ENCODE peak calls at places on chromosomes 13 and 19, in five cellular contexts. M is IMR-90, B is trophoblast cell, D is H9, R is H1. H is an unnamed sample.
A peak's percentile ranks its signal among the peaks of the same experiment; 100 is the strongest.

GRCh38 chr13:91032104-91032503 is 315.4 kb upstream of the MIR17HG start:
- DNase-seq in M (no peak), B (no peak), D (no peak), R (no peak), H (no peak)

GRCh38 chr19:3672575-3672948 is 27.7 kb downstream of the PIP5K1C start:
- DNase-seq in M (no peak), B (no peak), D (no peak), R (no peak), H (no peak)

GRCh38 chr19:543912-544608 is at the start of gene GZMM:
- DNase-seq in M (no peak), B (no peak), D (peak; percentile 23), R (no peak), H (no peak)

GRCh38 chr19:776549-776948 is 20.7 kb upstream of the PTBP1 start:
- DNase-seq in M (no peak), B (no peak), D (no peak), R (no peak), H (no peak)

GRCh38 chr13:113746671-113747070 is 12.4 kb upstream of the TMEM255B start:
- DNase-seq in M (no peak), B (no peak), D (no peak), R (no peak), H (no peak)

GRCh38 chr19:16877581-16877980 is 11.2 kb upstream of the F2RL3 start:
- DNase-seq in M (no peak), B (no peak), D (no peak), R (no peak), H (no peak)

GRCh38 chr19:17394891-17395415 is 957 bp upstream of the CCDC194 start:
- DNase-seq in M (peak; percentile 53), B (peak; percentile 51), D (peak; percentile 86), R (peak; percentile 89), H (no peak)

GRCh38 chr19:45863335-45863839 is 440 bp upstream of the SYMPK start:
- DNase-seq in M (no peak), B (no peak), D (no peak), R (no peak), H (no peak)

GRCh38 chr19:30175987-30176386 is 196.2 kb upstream of the ZNF536 start:
- DNase-seq in M (no peak), B (no peak), D (peak; percentile 9), R (no peak), H (no peak)
- H3K4me2 ChIP-seq in M (no peak overlapping the region), B (no peak overlapping the region), D (no peak overlapping the region), R (no peak overlapping the region), H (no peak overlapping the region)

DNA sequence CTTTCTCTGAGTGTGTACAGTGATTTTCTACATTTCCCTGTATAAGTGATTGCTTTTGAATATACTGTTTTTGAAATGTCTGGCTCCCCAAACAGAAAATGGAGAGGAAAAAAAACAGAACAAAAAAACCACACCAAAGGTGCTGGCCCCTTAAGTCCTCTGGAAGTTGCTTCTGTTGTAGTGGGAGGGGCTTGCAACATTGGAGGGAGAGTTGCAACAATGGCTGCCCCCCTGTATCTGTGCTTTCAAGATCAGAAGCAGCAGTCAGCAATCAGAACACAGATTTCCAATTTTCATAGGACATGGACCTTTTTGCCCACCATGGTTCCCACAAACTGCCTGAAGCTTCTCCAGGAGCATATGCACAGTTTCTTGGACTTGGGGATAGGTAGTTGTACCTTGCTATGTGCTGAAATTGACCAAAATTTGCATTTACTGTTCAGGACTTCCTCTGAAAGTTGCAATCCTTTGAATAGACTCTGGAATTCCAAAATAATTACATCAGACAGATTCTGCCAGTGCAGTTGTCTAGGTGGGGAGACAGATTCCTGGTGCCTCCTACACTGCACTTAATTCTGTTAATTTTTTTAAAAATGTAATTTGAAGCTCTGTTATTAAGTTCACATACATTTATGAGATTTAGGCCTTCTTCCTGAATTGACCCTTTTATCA is 13.8 kb downstream of the BIVM start:
- DNase-seq in M (peak; percentile 15), B (no peak), D (no peak), R (no peak), H (no peak)
- H2BK5ac ChIP-seq in M (no peak overlapping the region), B (peak overlapping the region; percentile 71), D (no peak overlapping the region), R (no peak overlapping the region), H (no peak overlapping the region)

DNA sequence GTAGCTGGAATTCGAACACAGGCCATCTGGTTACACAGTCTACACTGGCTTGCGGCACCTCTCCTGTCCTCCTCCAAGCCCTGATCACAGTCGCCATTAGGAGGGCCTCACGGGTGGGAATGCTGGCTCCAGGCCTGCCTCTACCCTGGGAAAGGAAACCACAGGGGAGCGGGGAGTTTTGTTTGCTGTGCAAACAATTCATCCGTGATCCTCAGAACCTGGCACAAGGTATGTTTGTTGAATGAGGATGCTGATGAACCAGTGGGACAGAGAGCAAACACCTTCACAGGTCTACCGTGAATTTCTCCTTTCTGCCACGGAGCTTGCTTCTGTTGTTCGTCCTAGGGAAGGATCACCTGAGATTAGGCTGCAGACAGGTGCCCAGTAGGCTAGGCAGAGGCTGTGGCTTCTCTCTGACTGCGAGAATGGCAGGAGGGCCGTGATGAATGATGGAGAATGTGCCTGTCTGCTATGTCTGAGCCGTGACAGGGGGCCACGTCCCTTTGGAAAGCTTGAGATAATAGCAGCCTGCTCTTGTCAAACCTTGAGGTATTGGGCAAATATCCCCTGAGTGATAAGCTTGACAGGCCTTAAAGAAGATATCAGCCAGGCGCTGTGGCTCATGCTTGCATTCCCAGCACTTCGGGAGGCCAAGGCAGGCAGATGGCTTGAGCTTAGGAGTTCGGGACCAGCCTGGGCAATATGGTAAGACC is 36.7 kb downstream of the PIN1 start:
- DNase-seq in M (no peak), B (no peak), D (no peak), R (no peak), H (no peak)
- H3K27ac ChIP-seq in M (no peak overlapping the region), B (no peak overlapping the region), D (no peak overlapping the region), R (no peak overlapping the region), H (no peak overlapping the region)

GRCh38 chr19:48501446-48501960 is 10.1 kb downstream of the LMTK3 start:
- DNase-seq in M (no peak), B (peak; percentile 92), D (peak; percentile 99), R (peak; percentile 90), H (no peak)
- H3K4me2 ChIP-seq in M (no peak overlapping the region), B (peak overlapping the region; percentile 61), D (peak overlapping the region; percentile 41), R (peak overlapping the region; percentile 89), H (peak overlapping the region; percentile 79)

DNA sequence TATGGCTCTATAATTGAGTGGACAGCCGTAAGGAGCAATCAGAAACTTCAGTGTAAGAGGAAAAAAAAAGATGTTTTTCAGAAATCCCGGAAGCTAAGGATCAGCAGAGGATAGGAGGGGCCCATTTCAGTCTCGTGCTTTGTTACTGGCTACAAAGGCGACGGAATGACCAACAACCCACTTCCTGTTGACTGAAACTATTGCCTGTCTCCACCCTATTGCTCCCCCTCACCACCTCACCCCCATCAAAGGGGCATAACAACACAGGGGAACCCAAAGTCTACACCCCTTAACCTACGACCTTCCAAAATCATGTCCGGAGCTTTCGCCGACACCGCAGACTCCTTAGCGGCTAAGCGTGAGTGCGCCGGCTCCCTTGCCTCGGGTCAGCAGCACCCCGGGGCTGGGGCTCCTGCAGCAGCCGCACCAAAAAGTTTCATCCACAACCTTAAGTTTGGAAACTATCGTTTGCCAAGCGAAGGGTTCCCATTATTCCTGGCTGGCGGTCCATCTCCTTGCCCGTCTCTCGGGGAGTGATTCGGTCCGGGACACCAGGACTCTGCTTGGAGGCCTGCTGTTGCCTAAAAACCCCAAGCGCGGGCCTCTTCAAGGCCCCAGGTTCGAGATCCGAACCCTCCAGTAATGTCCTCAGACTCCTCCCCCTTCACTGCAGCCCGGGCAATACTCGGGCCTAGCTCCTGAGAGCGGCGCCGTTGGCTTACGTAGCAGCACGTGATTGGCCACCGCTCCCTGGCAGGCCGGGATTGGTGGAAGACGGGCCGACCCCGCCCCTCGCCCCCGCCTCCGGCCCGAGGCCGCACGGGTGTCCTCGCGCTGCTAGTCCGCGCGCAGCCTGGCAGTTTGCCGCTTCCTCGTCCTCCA is at the start of gene TPP2:
- DNase-seq in M (peak; percentile 98), B (peak; percentile 99), D (peak; percentile 99), R (peak; percentile 99), H (peak; percentile 96)
- H2BK5ac ChIP-seq in M (peak within 1 kb of the TSS; percentile 83), B (peak within 1 kb of the TSS; percentile 64), D (peak within 1 kb of the TSS; percentile 5), R (peak within 1 kb of the TSS; percentile 79), H (peak within 1 kb of the TSS; percentile 89)

GRCh38 chr19:56105090-56105701 is 15.9 kb downstream of the ZNF787 start:
- DNase-seq in M (peak; percentile 33), B (peak; percentile 30), D (peak; percentile 85), R (peak; percentile 89), H (peak; percentile 51)
- H3K27ac ChIP-seq in M (no peak overlapping the region), B (no peak overlapping the region), D (no peak overlapping the region), R (no peak overlapping the region), H (peak overlapping the region; percentile 72)

H was measured in neuronal stem cell.